ENCODE peak calls at places on chromosomes 2 and 18, in four cellular contexts. N is GM13977, L is foreskin keratinocyte, Z is B cell. K is an unnamed sample.

GRCh38 chr2:240337028-240337427 is 98.4 kb upstream of the GPC1 start:
- DNase-seq in N (no peak), L (no peak), Z (no peak), K (no peak)

GRCh38 chr18:11695736-11696135 is 6.7 kb downstream of the GNAL start:
- DNase-seq in N (no peak), L (peak), Z (no peak), K (no peak)

GRCh38 chr18:8701546-8702118 is 3.7 kb upstream of the MTCL1 start:
- DNase-seq in N (no peak), L (peak), Z (no peak), K (no peak)

GRCh38 chr2:69013123-69013836 is at the start of gene ANTXR1:
- DNase-seq in N (peak), L (peak), Z (peak), K (peak)

GRCh38 chr18:63102941-63103744 is 216.4 kb downstream of the BCL2 start:
- DNase-seq in N (no peak), L (no peak), Z (no peak), K (no peak)

GRCh38 chr2:138323382-138324067 is 178.0 kb upstream of the SPOPL start:
- DNase-seq in N (no peak), L (no peak), Z (no peak), K (no peak)

GRCh38 chr18:31649894-31650719 is 34.3 kb downstream of the B4GALT6 start:
- DNase-seq in N (no peak), L (no peak), Z (no peak), K (no peak)

GRCh38 chr2:145563752-145564615 is 1044.1 kb upstream of the ZEB2 start:
- DNase-seq in N (no peak), L (peak), Z (no peak), K (no peak)

GRCh38 chr2:30293303-30293912 is 62.1 kb downstream of the LBH start:
- DNase-seq in N (no peak), L (peak), Z (peak), K (peak)

GRCh38 chr2:201795608-201796477 is 10.5 kb upstream of the CDK15 start:
- DNase-seq in N (peak), L (peak), Z (no peak), K (no peak)

GRCh38 chr2:651961-652373 is 25.2 kb downstream of the TMEM18 start:
- DNase-seq in N (no peak), L (no peak), Z (no peak), K (no peak)

GRCh38 chr2:235004289-235004903 is 52.6 kb downstream of the SH3BP4 start:
- DNase-seq in N (no peak), L (no peak), Z (no peak), K (no peak)

GRCh38 chr2:235006461-235006860 is 54.6 kb downstream of the SH3BP4 start:
- DNase-seq in N (no peak), L (no peak), Z (no peak), K (no peak)

GRCh38 chr2:235006986-235007385 is 55.2 kb downstream of the SH3BP4 start:
- DNase-seq in N (no peak), L (no peak), Z (no peak), K (no peak)

GRCh38 chr2:235005023-235005422 is 53.2 kb downstream of the SH3BP4 start:
- DNase-seq in N (no peak), L (no peak), Z (no peak), K (no peak)

DNA sequence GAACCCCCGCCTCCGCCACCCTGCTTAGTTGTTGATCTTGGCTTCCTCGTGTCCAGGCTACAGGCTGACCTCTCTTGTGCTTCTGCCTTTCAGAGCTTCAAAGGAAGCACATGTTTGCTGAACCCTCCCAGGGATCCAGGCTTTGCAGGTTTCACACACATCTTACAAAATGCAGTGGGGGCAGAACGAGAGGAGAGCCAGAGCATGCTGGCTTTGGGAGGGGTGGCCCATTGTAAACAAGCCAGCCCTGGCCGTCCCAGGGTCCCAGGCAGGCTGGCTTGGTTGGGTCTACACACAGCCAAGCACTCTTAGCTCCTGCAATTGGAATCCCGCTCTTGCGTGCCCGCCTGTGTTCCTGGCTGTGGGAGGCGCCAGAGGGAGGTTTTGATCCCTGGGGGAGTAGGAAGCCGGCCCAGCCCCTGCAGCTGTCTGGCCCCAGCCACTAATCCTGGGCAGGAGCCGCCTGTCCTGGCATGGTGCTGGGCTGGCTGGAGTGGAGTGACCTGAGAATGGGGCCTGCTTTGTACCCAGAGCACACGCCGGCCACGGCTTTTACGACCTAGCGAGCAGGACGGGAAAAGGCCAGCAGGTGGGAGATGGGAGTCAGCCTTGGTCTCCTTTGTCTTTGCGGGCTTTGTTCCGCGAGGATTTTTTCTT is 53.9 kb downstream of the SH3BP4 start:
- DNase-seq in N (no peak), L (no peak), Z (no peak), K (no peak)
- TF ChIP-seq CTCF in N (no peak), L (peak), Z (no peak), K (no peak)

GRCh38 chr2:199484927-199485326 is 27.2 kb upstream of the SATB2 start:
- DNase-seq in N (no peak), L (no peak), Z (no peak), K (no peak)
- TF ChIP-seq CTCF in N (peak), L (peak), Z (no peak), K (no peak)

DNA sequence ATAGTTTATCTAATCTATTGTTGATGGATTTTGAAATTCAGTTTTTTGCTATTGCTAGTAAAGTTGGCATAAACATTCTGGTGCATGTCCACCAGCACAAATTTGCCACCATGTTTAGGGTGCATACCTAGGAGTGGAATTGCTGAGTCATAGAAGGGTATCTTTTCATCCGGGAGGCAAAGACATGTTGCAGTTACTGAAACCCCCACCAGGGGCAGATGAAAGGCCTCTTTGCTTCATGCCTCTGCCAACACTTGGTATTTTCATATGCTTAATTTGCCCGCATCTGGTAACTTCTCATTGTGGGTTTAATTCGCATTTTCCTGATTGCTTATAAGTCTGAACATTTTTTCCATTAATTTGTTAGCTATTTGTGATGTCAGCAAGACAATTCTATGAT is 8.2 kb downstream of the DCC start:
- DNase-seq in N (no peak), L (peak), Z (no peak), K (peak)
- TF ChIP-seq CTCF in N (peak), L (peak), Z (no peak), K (no peak)

GRCh38 chr2:65846984-65847383 is 414.6 kb upstream of the SPRED2 start:
- DNase-seq in N (no peak), L (no peak), Z (no peak), K (no peak)
- TF ChIP-seq CTCF in N (no peak), L (no peak), Z (no peak), K (no peak)

DNA sequence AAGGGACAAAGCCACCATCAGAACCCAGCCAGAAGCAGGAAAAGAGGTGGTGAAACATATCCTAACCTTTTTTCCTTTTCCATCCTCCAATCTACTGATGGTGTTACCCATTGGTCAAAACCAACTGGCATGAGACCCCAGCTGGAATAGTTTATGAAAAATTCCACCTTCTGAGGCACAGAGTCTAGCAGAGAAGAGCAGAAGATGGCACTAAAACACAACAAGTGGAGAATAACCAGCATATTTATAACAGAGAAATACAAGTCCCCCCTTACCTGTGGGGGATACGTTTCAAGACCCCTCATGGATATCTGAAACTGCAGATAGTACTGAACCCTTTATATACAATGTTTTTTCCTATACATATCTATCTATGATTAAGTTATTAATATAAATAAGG is 4.9 kb upstream of the INPP1 start:
- DNase-seq in N (no peak), L (no peak), Z (no peak), K (no peak)
- TF ChIP-seq CTCF in N (peak), L (peak), Z (no peak), K (no peak)

GRCh38 chr2:124325667-124326425 is 300.8 kb downstream of the CNTNAP5 start:
- DNase-seq in N (no peak), L (no peak), Z (no peak), K (no peak)
- TF ChIP-seq CTCF in N (no peak), L (peak), Z (no peak), K (no peak)

GRCh38 chr2:109208071-109208950 is 79.3 kb downstream of the SH3RF3 start:
- DNase-seq in N (no peak), L (no peak), Z (no peak), K (no peak)
- TF ChIP-seq CTCF in N (peak), L (peak), Z (no peak), K (no peak)

DNA sequence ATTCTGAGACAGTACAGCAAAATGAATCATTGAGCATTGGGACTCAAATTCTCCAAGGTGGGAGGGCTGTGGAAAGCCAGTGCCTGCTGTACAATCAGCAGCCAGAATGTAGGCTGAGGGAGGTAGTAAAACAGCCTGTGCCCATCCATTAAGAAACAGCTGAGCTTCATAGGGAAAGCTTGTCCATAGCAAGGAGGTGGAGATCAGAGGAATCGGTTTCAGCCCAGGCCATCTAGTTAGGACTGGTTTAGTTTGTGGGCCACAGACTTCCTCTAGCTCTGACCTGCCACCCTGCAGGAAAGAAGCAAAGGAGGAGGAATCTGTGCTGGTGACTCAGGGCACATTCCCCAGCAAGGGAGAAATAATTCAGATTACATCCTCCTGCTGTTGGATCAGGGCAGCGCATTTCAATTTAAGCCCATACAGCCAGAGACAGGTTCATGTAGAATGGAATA is 333.4 kb downstream of the SETBP1 start:
- DNase-seq in N (no peak), L (peak), Z (no peak), K (no peak)
- TF ChIP-seq CTCF in N (no peak), L (peak), Z (no peak), K (no peak)